ENCODE peak calls at places on chromosome 14, in five cellular contexts. U, C, M, Z and W are unnamed samples.
A peak's percentile ranks its signal among the peaks of the same experiment; 100 is the strongest.

GRCh38 chr14:92516966-92517350 is 3.4 kb downstream of the RIN3 start:
- DNase-seq in C (no peak), M (no peak), U (no peak), Z (no peak), W (no peak)

GRCh38 chr14:61524211-61524806 is 171.0 kb upstream of the HIF1A start:
- DNase-seq in U (no peak), C (peak; percentile 32), M (peak; percentile 84), Z (no peak), W (no peak)

GRCh38 chr14:92160619-92161018 is 38.9 kb downstream of the CPSF2 start:
- DNase-seq in C (no peak), M (no peak), U (no peak), Z (no peak), W (no peak)

GRCh38 chr14:89435527-89436273 is 18.7 kb upstream of the FOXN3 start:
- DNase-seq in C (no peak), M (no peak), Z (no peak), U (no peak), W (no peak)

GRCh38 chr14:50452979-50453705 is 56.5 kb upstream of the CDKL1 start:
- DNase-seq in U (no peak), C (no peak), M (no peak), Z (no peak), W (no peak)

GRCh38 chr14:95330591-95331370 is 11.1 kb upstream of the CLMN start:
- DNase-seq in M (no peak), Z (no peak), C (no peak), U (no peak), W (no peak)

GRCh38 chr14:95265106-95266094 is 54.3 kb downstream of the CLMN start:
- DNase-seq in U (no peak), C (no peak), M (peak; percentile 95), Z (peak; percentile 96), W (no peak)

GRCh38 chr14:24634158-24634557 is at the start of gene GZMB:
- DNase-seq in Z (no peak), C (no peak), U (no peak), M (no peak), W (no peak)

GRCh38 chr14:80850197-80850814 is 91.2 kb downstream of the CEP128 start:
- DNase-seq in U (no peak), C (peak; percentile 35), M (peak; percentile 12), Z (no peak), W (peak; percentile 5)

GRCh38 chr14:69335421-69335820 is 62.7 kb downstream of the ERH start:
- DNase-seq in Z (no peak), C (no peak), M (no peak), U (no peak), W (no peak)

GRCh38 chr14:22844221-22845102 is 8.1 kb downstream of the MMP14 start:
- DNase-seq in Z (no peak), M (no peak), U (no peak), C (no peak), W (no peak)

GRCh38 chr14:22843123-22843925 is 6.9 kb downstream of the MMP14 start:
- DNase-seq in Z (no peak), U (no peak), C (no peak), M (no peak), W (no peak)

GRCh38 chr14:22841769-22842168 is 5.4 kb downstream of the MMP14 start:
- DNase-seq in C (no peak), Z (no peak), U (no peak), M (no peak), W (no peak)

GRCh38 chr14:22841311-22841710 is 4.9 kb downstream of the MMP14 start:
- DNase-seq in M (no peak), Z (no peak), U (no peak), C (no peak), W (no peak)

GRCh38 chr14:22842211-22843122 is 6.1 kb downstream of the MMP14 start:
- DNase-seq in C (no peak), U (no peak), M (no peak), Z (no peak), W (no peak)
- H3K4me1 ChIP-seq in C (no peaks in the 10 kb centered on the region), U (peaks cover 8% of the 10 kb centered on the region), M (peaks cover 26% of the 10 kb centered on the region), Z (peaks cover 21% of the 10 kb centered on the region), W (no peaks in the 10 kb centered on the region)

GRCh38 chr14:105193916-105194782 is 13.0 kb upstream of the NUDT14 start:
- DNase-seq in C (no peak), Z (no peak), M (no peak), U (no peak), W (peak; percentile 93)
- TF ChIP-seq TAF1 in C (no peak), Z (no peak), M (no peak), U (no peak), W (no peak)

GRCh38 chr14:71448431-71449315 is 483.6 kb upstream of the RGS6 start:
- DNase-seq in M (no peak), Z (no peak), U (no peak), C (no peak), W (no peak)
- H3K4me1 ChIP-seq in M (no peaks in the 10 kb centered on the region), Z (no peaks in the 10 kb centered on the region), U (peaks cover 4% of the 10 kb centered on the region), C (no peaks in the 10 kb centered on the region), W (no peaks in the 10 kb centered on the region)

GRCh38 chr14:75448209-75448608 is 20.4 kb downstream of the JDP2 start:
- DNase-seq in U (no peak), Z (no peak), C (no peak), M (no peak), W (no peak)

GRCh38 chr14:75449703-75450102 is 21.9 kb downstream of the JDP2 start:
- DNase-seq in Z (no peak), M (no peak), C (no peak), U (no peak), W (no peak)

GRCh38 chr14:75452324-75452723 is 24.5 kb downstream of the JDP2 start:
- DNase-seq in Z (no peak), M (no peak), U (no peak), C (no peak), W (no peak)

GRCh38 chr14:75452900-75453816 is 25.3 kb downstream of the JDP2 start:
- DNase-seq in Z (no peak), M (peak; percentile 86), U (peak; percentile 92), C (no peak), W (peak; percentile 39)

GRCh38 chr14:75450381-75451276 is 22.8 kb downstream of the JDP2 start:
- DNase-seq in C (no peak), M (peak; percentile 61), U (no peak), Z (no peak), W (no peak)
- TF ChIP-seq TAF1 in C (no peak), M (no peak), U (no peak), Z (no peak), W (no peak)

GRCh38 chr14:71966528-71966927 is 34.3 kb downstream of the RGS6 start:
- DNase-seq in M (no peak), C (no peak), U (no peak), Z (no peak), W (no peak)

GRCh38 chr14:71956920-71957563 is 24.8 kb downstream of the RGS6 start:
- DNase-seq in M (no peak), C (no peak), U (no peak), Z (peak; percentile 78), W (no peak)

GRCh38 chr14:71959055-71959454 is 26.8 kb downstream of the RGS6 start:
- DNase-seq in U (no peak), M (no peak), Z (no peak), C (no peak), W (no peak)

GRCh38 chr14:71960620-71961353 is 28.6 kb downstream of the RGS6 start:
- DNase-seq in U (no peak), Z (no peak), C (no peak), M (no peak), W (no peak)

DNA sequence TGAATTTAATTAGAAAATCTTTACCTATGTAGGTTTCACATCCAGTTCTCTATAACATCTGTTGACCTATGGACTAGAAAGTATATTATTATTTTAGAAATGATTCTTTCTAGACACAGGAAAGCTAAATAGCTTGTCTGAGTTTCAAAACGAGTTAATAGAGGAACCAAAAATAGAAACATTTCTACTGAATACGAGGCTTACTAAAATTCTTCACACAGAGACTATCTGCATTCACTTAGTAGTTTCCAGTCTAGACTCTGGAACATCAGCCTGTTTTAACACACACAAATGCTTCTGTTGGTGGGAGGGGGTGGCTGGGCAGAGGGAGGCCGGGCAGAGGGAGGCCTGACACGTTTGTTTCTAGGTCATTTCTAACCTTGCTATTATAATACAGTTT is 29.7 kb downstream of the RGS6 start:
- DNase-seq in C (no peak), M (no peak), U (no peak), Z (no peak), W (no peak)
- H3K4me1 ChIP-seq in C (no peaks in the 10 kb centered on the region), M (no peaks in the 10 kb centered on the region), U (no peaks in the 10 kb centered on the region), Z (peaks cover 36% of the 10 kb centered on the region), W (no peaks in the 10 kb centered on the region)

GRCh38 chr14:90472632-90473031 is 75.8 kb downstream of the CALM1 start:
- DNase-seq in Z (no peak), C (no peak), U (no peak), M (no peak), W (no peak)
- TF ChIP-seq TAF1 in Z (no peak), C (no peak), U (no peak), M (no peak), W (no peak)

GRCh38 chr14:103016071-103016470 is 41.3 kb downstream of the CDC42BPB start:
- DNase-seq in U (no peak), C (no peak), Z (no peak), M (no peak), W (no peak)

GRCh38 chr14:103014466-103015319 is 42.7 kb downstream of the CDC42BPB start:
- DNase-seq in M (no peak), U (no peak), C (peak; percentile 21), Z (no peak), W (no peak)

GRCh38 chr14:103019236-103019635 is 38.1 kb downstream of the CDC42BPB start:
- DNase-seq in M (no peak), Z (no peak), U (no peak), C (no peak), W (no peak)

GRCh38 chr14:103015426-103015825 is 41.9 kb downstream of the CDC42BPB start:
- DNase-seq in M (no peak), C (no peak), Z (no peak), U (no peak), W (no peak)

GRCh38 chr14:103016594-103016993 is 40.8 kb downstream of the CDC42BPB start:
- DNase-seq in Z (no peak), M (no peak), C (no peak), U (no peak), W (no peak)
- H3K4me1 ChIP-seq in Z (peaks cover 6% of the 10 kb centered on the region), M (no peaks in the 10 kb centered on the region), C (peaks cover 18% of the 10 kb centered on the region), U (no peaks in the 10 kb centered on the region), W (peaks cover 5% of the 10 kb centered on the region)